ENCODE peak calls at places on chromosome 2, in five cellular contexts. I is naive thymus-derived CD8-positive, alpha-beta T cell; F is stimulated activated CD8-positive, alpha-beta memory T cell treated with anti-CD3 and anti-CD28 coated beads, Interleukin-15, amount 100 ng/mL, for 24 hours; E is activated gamma-delta T cell; A is T-helper 1 cell. B is an unnamed sample.

GRCh38 chr2:137910641-137911040 is 53.6 kb upstream of the HNMT start:
- DNase-seq in I (no peak), F (no peak), E (no peak), A (no peak), B (no peak)

GRCh38 chr2:130898553-130898952 is 61.8 kb downstream of the ARHGEF4 start:
- DNase-seq in I (no peak), F (no peak), E (no peak), A (no peak), B (peak)

GRCh38 chr2:68832161-68832869 is 38.9 kb downstream of the BMP10 start:
- DNase-seq in I (no peak), F (no peak), E (no peak), A (peak), B (peak)

GRCh38 chr2:200985806-200986205 is 22.3 kb upstream of the ORC2 start:
- DNase-seq in I (no peak), F (no peak), E (no peak), A (no peak), B (no peak)

GRCh38 chr2:85951351-85952067 is 62.7 kb upstream of the ST3GAL5 start:
- DNase-seq in I (no peak), F (no peak), E (no peak), A (no peak), B (no peak)

GRCh38 chr2:129907256-129907973 is 72.1 kb upstream of the RAB6C start:
- DNase-seq in I (no peak), F (no peak), E (no peak), A (no peak), B (no peak)

GRCh38 chr2:19209575-19210341 is 148.7 kb downstream of the OSR1 start:
- DNase-seq in I (no peak), F (no peak), E (no peak), A (no peak), B (no peak)

GRCh38 chr2:54419386-54419785 is 36.7 kb upstream of the SPTBN1 start:
- DNase-seq in I (no peak), F (no peak), E (no peak), A (no peak), B (no peak)

GRCh38 chr2:121202541-121203310 is 82.3 kb downstream of the TFCP2L1 start:
- DNase-seq in I (no peak), F (no peak), E (no peak), A (no peak), B (no peak)

GRCh38 chr2:240111253-240111652 is 24.9 kb downstream of the COPS9 start:
- DNase-seq in I (no peak), F (no peak), E (no peak), A (no peak), B (no peak)

GRCh38 chr2:143953386-143953785 is 566.5 kb downstream of the ZEB2 start:
- DNase-seq in I (no peak), F (no peak), E (no peak), A (no peak), B (no peak)

GRCh38 chr2:96869824-96870630 is at the start of gene SEMA4C:
- DNase-seq in I (peak), F (no peak), E (peak), A (peak), B (peak)

GRCh38 chr2:59206361-59206760 is 965.2 kb upstream of the FANCL start:
- DNase-seq in I (no peak), F (no peak), E (no peak), A (no peak), B (no peak)

GRCh38 chr2:232363784-232364615 is 14.6 kb upstream of the ALPP start:
- DNase-seq in I (peak), F (no peak), E (no peak), A (no peak), B (peak)

B was measured in aorta.